ENCODE peak calls at places on chromosomes 1 and 21, in seven cellular contexts. A, D, U, R, O, K and B are unnamed samples.

GRCh38 chr1:11802616-11802972 is 3.2 kb downstream of the MTHFR start:
- DNase-seq in A (no peak), D (peak; percentile 43), U (no peak), R (peak; percentile 45), O (no peak), K (no peak), B (no peak)

GRCh38 chr1:26482921-26483320 is 10.7 kb downstream of the HMGN2 start:
- DNase-seq in A (no peak), D (no peak), U (no peak), R (no peak), O (no peak), K (peak; percentile 21), B (no peak)

GRCh38 chr1:248825573-248825908 is 174 bp downstream of the SH3BP5L start:
- DNase-seq in A (no peak), D (no peak), U (no peak), R (no peak), O (no peak), K (no peak), B (no peak)

GRCh38 chr1:69121708-69122107 is 446.0 kb upstream of the LRRC7 start:
- DNase-seq in A (no peak), D (no peak), U (no peak), R (no peak), O (no peak), K (peak; percentile 69), B (no peak)

GRCh38 chr1:199774433-199775089 is 252.9 kb upstream of the NR5A2 start:
- DNase-seq in A (no peak), D (no peak), U (no peak), R (no peak), O (no peak), K (peak; percentile 63), B (no peak)

GRCh38 chr1:70075751-70076150 is 129.6 kb downstream of the LRRC40 start:
- DNase-seq in A (no peak), D (no peak), U (no peak), R (no peak), O (no peak), K (no peak), B (no peak)

GRCh38 chr1:205536759-205537361 is 32.4 kb downstream of the CDK18 start:
- DNase-seq in A (peak; percentile 67), D (no peak), U (no peak), R (no peak), O (peak; percentile 33), K (no peak), B (no peak)

GRCh38 chr1:200147742-200148141 is 120.2 kb downstream of the NR5A2 start:
- DNase-seq in A (peak; percentile 71), D (no peak), U (no peak), R (no peak), O (no peak), K (no peak), B (no peak)

GRCh38 chr1:17875882-17876280 is 120.7 kb downstream of the ACTL8 start:
- DNase-seq in A (no peak), D (peak; percentile 16), U (no peak), R (no peak), O (no peak), K (peak; percentile 62), B (no peak)

GRCh38 chr1:37562984-37563383 is 6.2 kb downstream of the DNALI1 start:
- DNase-seq in A (no peak), D (no peak), U (no peak), R (no peak), O (no peak), K (no peak), B (no peak)

GRCh38 chr1:37559080-37559479 is 2.3 kb downstream of the DNALI1 start:
- DNase-seq in A (no peak), D (no peak), U (no peak), R (no peak), O (no peak), K (no peak), B (no peak)

GRCh38 chr1:37558411-37558810 is 1.7 kb downstream of the DNALI1 start:
- DNase-seq in A (no peak), D (no peak), U (no peak), R (no peak), O (no peak), K (no peak), B (no peak)

GRCh38 chr1:37561096-37561793 is 4.5 kb downstream of the DNALI1 start:
- DNase-seq in A (no peak), D (no peak), U (no peak), R (no peak), O (no peak), K (no peak), B (no peak)

GRCh38 chr1:37561794-37562132 is 5.0 kb downstream of the DNALI1 start:
- DNase-seq in A (no peak), D (no peak), U (no peak), R (no peak), O (no peak), K (peak; percentile 67), B (no peak)
- TF ChIP-seq CTCF in A (peak; percentile 46), D (peak; percentile 15), U (peak; percentile 55), R (peak; percentile 20), O (peak; percentile 17), K (peak; percentile 69), B (peak; percentile 36)

GRCh38 chr1:184483101-184483813 is 96.4 kb downstream of the C1orf21 start:
- DNase-seq in A (no peak), D (peak; percentile 39), U (peak; percentile 14), R (peak; percentile 36), O (no peak), K (peak; percentile 90), B (no peak)
- TF ChIP-seq CTCF in A (no peak), D (no peak), U (peak; percentile 3), R (no peak), O (no peak), K (peak; percentile 29), B (no peak)

DNA sequence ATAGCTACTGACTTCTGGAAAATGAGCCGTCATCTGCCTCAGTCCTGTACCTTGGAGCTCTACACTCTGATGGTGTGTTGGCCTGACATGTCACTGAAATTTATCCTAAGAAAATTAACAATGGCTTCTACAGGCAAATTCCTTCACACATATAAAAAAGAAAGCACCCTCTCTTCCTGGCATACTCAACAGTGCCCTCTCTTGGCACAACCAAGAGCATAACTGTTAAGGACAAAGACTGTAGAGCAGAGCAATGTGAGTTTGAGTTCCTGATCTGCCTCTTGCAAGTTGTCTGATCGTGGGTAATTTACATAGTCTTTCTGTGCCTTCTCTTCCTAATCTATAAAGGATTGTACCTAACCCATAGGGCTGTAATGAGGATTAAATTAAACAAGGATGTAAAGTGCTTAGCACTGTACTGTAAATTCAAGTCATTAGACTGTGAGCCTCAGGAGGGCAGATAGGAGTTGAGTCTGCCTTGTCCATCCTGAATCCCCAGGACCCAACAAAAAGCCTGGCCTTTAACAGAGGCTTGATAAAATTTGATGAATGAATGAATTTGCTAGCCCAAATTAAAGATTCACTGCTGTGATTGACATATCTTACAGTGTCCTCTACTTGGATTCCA is 83.5 kb downstream of the SYF2 start:
- DNase-seq in A (no peak), D (no peak), U (no peak), R (no peak), O (no peak), K (peak; percentile 10), B (no peak)
- TF ChIP-seq CTCF in A (peak; percentile 11), D (peak; percentile 28), U (peak; percentile 6), R (peak; percentile 10), O (no peak), K (peak; percentile 39), B (peak; percentile 26)

DNA sequence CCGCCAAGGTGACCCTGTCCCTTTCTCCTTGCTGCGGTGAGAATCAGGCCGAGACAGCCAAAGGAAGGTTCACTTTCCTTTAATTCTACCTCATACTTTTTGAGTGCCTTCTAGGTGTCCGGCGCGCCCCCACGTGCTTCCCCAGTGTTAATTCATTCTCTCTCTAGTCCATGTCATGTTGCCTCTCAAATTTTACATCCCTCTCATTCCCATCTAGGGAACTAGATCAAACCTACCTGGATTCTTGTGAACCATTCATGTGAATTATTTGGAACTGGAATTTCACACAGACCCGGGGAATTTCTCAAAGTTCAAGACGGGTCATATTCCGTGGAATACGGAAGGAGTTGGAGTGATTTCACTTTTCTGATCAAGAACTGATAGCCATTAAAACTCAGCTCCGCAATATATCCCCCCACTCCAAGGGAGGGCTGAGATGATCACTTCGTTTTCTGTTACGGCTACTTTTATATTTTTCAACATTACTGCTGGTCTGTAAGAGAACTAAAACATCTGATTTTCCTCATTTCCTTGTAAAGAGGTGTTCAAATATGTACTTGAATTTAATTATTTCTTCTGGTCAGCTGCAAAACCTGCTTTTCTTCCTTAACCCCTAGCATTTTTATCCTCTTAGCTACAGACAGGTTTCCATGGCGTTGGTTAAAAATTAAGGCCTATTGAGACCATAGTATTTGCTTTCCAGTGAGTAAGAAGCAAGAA is 1.0 kb upstream of the ENO1 start:
- DNase-seq in A (no peak), D (peak; percentile 58), U (no peak), R (peak; percentile 72), O (no peak), K (no peak), B (no peak)
- TF ChIP-seq CTCF in A (no peak), D (peak; percentile 12), U (peak; percentile 2), R (peak; percentile 10), O (no peak), K (no peak), B (peak; percentile 23)

DNA sequence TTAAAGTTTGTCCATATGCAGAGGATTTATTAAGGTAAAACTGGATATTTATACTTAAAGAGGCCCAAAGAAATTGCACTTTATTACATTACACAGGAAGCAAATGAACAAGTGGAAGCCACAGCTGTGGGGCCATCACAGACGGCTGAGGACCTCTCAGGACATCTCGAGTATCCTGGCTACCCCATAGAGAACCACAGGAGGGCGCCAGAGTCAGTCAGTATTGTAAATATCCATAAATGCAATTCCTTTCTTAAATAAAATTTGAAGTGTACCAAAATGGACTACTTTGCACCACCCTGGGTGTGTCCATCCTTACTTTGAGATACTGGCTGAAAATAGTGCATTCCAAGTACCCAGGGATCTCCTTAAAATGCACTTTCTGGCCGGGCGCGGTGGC is 257.2 kb downstream of the MRPL39 start:
- DNase-seq in A (no peak), D (no peak), U (no peak), R (peak; percentile 78), O (no peak), K (peak; percentile 66), B (no peak)
- TF ChIP-seq CTCF in A (no peak), D (no peak), U (peak; percentile 63), R (peak; percentile 6), O (no peak), K (peak; percentile 80), B (peak; percentile 42)

GRCh38 chr1:64242895-64243756 is 39.7 kb downstream of the UBE2U start:
- DNase-seq in A (no peak), D (no peak), U (no peak), R (no peak), O (no peak), K (peak; percentile 73), B (no peak)
- TF ChIP-seq CTCF in A (no peak), D (peak; percentile 30), U (peak; percentile 38), R (peak; percentile 62), O (peak; percentile 60), K (peak; percentile 53), B (peak; percentile 59)

DNA sequence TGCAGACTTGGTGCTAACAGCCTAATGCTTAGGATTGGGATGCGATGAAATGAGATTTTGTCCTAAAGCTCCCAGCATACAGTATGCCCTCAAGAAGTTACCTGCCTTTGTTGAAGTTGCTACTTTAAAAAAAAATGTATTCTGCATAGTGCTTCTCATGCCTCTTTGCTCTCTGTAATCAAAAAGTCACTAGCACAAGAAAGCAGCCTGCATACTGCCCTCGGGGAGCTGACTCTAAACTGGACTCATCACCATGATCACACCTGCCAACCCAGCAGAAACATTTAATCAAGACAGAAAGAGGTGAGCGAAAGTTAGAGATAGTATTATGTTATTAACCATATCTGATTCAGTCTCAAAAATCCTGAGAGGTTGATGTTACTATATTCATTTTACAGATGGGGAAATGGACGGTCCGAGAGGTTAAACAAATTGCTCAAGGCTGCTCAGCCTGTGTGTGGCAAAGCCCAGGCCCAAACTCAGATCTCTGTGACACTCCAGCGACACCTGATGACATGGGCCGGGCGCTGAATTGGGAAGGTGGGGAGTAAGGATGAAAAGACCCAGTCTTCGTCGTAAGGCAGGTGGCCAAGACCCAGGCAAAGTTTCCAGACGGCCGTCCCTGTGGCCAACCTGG is 1.1 kb downstream of the BATF3 start:
- DNase-seq in A (no peak), D (no peak), U (no peak), R (no peak), O (no peak), K (no peak), B (no peak)
- TF ChIP-seq CTCF in A (no peak), D (no peak), U (no peak), R (no peak), O (no peak), K (no peak), B (no peak)